ENCODE peak calls at places on chromosomes 6 and 20, in five cellular contexts. G, A, K, P and W are unnamed samples.

GRCh38 chr20:9185511-9185910 is 116.6 kb downstream of the PLCB4 start:
- DNase-seq in G (peak; percentile 27), A (no peak), K (no peak), P (no peak), W (no peak)

GRCh38 chr6:132405143-132405915 is 4.1 kb upstream of the MOXD1 start:
- DNase-seq in G (peak; percentile 54), A (no peak), K (no peak), P (no peak), W (no peak)

GRCh38 chr6:90095145-90095544 is 200.9 kb downstream of the GJA10 start:
- DNase-seq in G (no peak), A (no peak), K (no peak), P (no peak), W (no peak)

GRCh38 chr20:3686867-3687321 is 5.1 kb upstream of the ADAM33 start:
- DNase-seq in G (peak; percentile 91), A (peak; percentile 72), K (peak; percentile 79), P (no peak), W (no peak)

GRCh38 chr6:135537782-135538301 is 40.3 kb upstream of the AHI1 start:
- DNase-seq in G (peak; percentile 84), A (peak; percentile 29), K (peak; percentile 63), P (no peak), W (no peak)

GRCh38 chr6:41713650-41714291 is 21.6 kb downstream of the TFEB start:
- DNase-seq in G (no peak), A (no peak), K (no peak), P (no peak), W (no peak)

GRCh38 chr6:94130458-94130857 is 711.1 kb upstream of the EPHA7 start:
- DNase-seq in G (peak; percentile 13), A (no peak), K (no peak), P (no peak), W (no peak)

GRCh38 chr20:21102252-21102609 is 3.9 kb downstream of the LINC00237 start:
- DNase-seq in G (no peak), A (no peak), K (no peak), P (no peak), W (no peak)

GRCh38 chr20:62938105-62938888 is at the start of gene GID8:
- DNase-seq in G (peak; percentile 62), A (no peak), K (no peak), P (peak; percentile 62), W (no peak)

GRCh38 chr6:74113901-74114300 is 417.9 kb downstream of the CD109 start:
- DNase-seq in G (no peak), A (no peak), K (no peak), P (no peak), W (no peak)

GRCh38 chr6:124613050-124613449 is 349.2 kb upstream of the RNF217 start:
- DNase-seq in G (no peak), A (no peak), K (no peak), P (no peak), W (no peak)

GRCh38 chr6:69578366-69578890 is 218.4 kb downstream of the LMBRD1 start:
- DNase-seq in G (peak; percentile 3), A (no peak), K (no peak), P (no peak), W (no peak)

GRCh38 chr20:14536738-14537137 is 199.3 kb upstream of the FLRT3 start:
- DNase-seq in G (no peak), A (no peak), K (no peak), P (no peak), W (no peak)

GRCh38 chr20:59033616-59034165 is 1.6 kb upstream of the ATP5F1E start:
- DNase-seq in G (no peak), A (no peak), K (no peak), P (no peak), W (no peak)

GRCh38 chr20:37394543-37395410 is 48.8 kb downstream of the SRC start:
- DNase-seq in G (no peak), A (no peak), K (no peak), P (peak; percentile 8), W (peak; percentile 63)

GRCh38 chr20:18628330-18628941 is 40.6 kb downstream of the DTD1 start:
- DNase-seq in G (no peak), A (no peak), K (no peak), P (peak; percentile 39), W (no peak)

GRCh38 chr6:150813993-150814359 is 51.5 kb upstream of the MTHFD1L start:
- DNase-seq in G (peak; percentile 30), A (no peak), K (no peak), P (no peak), W (no peak)

GRCh38 chr6:38133932-38134703 is 314.6 kb downstream of the ZFAND3 start:
- DNase-seq in G (no peak), A (no peak), K (no peak), P (no peak), W (no peak)

GRCh38 chr6:18216411-18216810 is 47.9 kb downstream of the DEK start:
- DNase-seq in G (peak; percentile 87), A (peak; percentile 9), K (peak; percentile 52), P (no peak), W (no peak)

GRCh38 chr6:124466949-124467348 is 495.3 kb upstream of the RNF217 start:
- DNase-seq in G (peak; percentile 39), A (no peak), K (no peak), P (no peak), W (no peak)

GRCh38 chr6:31727717-31728671 is 1.1 kb downstream of the DDAH2 start:
- DNase-seq in G (no peak), A (no peak), K (no peak), P (peak; percentile 41), W (no peak)

GRCh38 chr20:33064572-33065287 is 11.0 kb downstream of the BPIFB3 start:
- DNase-seq in G (no peak), A (no peak), K (no peak), P (peak; percentile 2), W (peak; percentile 79)

GRCh38 chr20:31821427-31821826 is 2.3 kb downstream of the MYLK2 start:
- DNase-seq in G (no peak), A (no peak), K (no peak), P (no peak), W (peak; percentile 70)

GRCh38 chr6:42105714-42106662 is 36.4 kb downstream of the C6orf132 start:
- DNase-seq in G (no peak), A (no peak), K (no peak), P (no peak), W (no peak)

GRCh38 chr6:106674541-106675229 is 45.3 kb downstream of the QRSL1 start:
- DNase-seq in G (no peak), A (no peak), K (no peak), P (no peak), W (no peak)

GRCh38 chr6:40550096-40550731 is 37.0 kb downstream of the LRFN2 start:
- DNase-seq in G (peak; percentile 75), A (no peak), K (peak; percentile 24), P (no peak), W (no peak)

GRCh38 chr20:33332905-33333456 is 50.0 kb downstream of the BPIFB1 start:
- DNase-seq in G (no peak), A (no peak), K (no peak), P (no peak), W (no peak)

DNA sequence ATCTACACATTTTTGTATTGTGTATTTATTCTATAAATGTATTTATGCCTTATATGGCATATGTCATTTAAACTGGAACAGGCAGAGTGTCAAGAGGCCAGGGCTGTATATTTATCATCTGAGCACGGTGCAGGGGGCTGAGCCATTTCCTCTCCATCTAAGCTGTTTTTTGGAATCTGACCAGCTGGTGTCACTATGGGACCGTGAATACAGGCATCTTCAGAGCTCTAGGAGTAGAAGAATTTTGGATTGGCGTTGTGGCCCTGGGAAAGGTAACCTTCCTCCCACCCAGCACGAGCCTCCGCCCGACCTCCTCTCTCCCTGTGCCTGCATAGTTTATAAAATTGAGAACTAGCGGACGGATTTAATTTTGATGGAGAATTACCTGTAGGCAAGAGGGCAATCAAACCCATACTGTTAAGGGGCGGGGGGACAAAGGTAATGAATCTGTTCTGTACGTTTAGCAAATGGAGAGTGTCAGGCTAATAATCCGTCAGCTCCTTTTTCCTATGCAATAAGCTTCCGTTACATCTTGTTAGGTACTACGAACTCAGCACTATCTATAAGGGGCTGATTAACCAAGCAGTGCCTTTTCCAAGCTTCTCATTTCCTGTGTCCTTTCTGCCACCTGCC is 29.0 kb upstream of the EEF1E1 start:
- DNase-seq in G (peak; percentile 84), A (peak; percentile 23), K (no peak), P (no peak), W (no peak)
- TF ChIP-seq CTCF in G (peak; percentile 83), A (peak; percentile 58), K (peak; percentile 64), P (peak; percentile 59), W (peak; percentile 93)

GRCh38 chr6:117840541-117840983 is 66.5 kb upstream of the SLC35F1 start:
- DNase-seq in G (peak; percentile 60), A (no peak), K (no peak), P (no peak), W (no peak)
- TF ChIP-seq CTCF in G (peak; percentile 34), A (peak; percentile 38), K (no peak), P (no peak), W (peak; percentile 81)

GRCh38 chr20:1505871-1506270 is 14.7 kb upstream of the SIRPB2 start:
- DNase-seq in G (no peak), A (no peak), K (no peak), P (no peak), W (no peak)

GRCh38 chr20:1507276-1507675 is 16.1 kb upstream of the SIRPB2 start:
- DNase-seq in G (no peak), A (no peak), K (no peak), P (no peak), W (no peak)

GRCh38 chr20:1505361-1505760 is 14.1 kb upstream of the SIRPB2 start:
- DNase-seq in G (no peak), A (no peak), K (no peak), P (no peak), W (no peak)

GRCh38 chr20:1508576-1508975 is 17.4 kb upstream of the SIRPB2 start:
- DNase-seq in G (no peak), A (no peak), K (no peak), P (no peak), W (no peak)

DNA sequence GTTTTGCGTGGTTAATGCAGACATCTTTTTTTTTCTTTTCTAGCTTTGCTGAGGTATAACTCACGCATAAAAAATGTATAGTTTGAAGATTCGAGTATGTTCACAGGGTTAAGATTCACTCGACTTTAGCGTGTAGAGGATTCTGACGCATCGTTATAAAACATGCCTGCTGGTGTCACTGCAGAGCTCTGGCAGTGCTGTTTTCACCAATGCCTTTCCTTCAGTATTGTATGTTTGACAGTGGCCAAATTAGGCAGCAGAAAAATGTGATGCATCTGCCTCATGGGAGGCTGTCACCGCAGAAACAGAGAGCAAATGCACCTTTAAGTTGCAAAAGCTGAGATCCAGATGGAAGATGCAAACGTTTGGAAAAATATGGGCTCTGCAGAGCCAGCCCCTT is 18.0 kb upstream of the SIRPB2 start:
- DNase-seq in G (peak; percentile 61), A (no peak), K (no peak), P (no peak), W (no peak)
- TF ChIP-seq CTCF in G (peak; percentile 70), A (peak; percentile 43), K (peak; percentile 34), P (no peak), W (peak; percentile 69)

GRCh38 chr20:22333885-22334545 is 250.4 kb downstream of the FOXA2 start:
- DNase-seq in G (peak; percentile 82), A (peak; percentile 10), K (no peak), P (peak; percentile 53), W (no peak)
- TF ChIP-seq CTCF in G (peak; percentile 86), A (peak; percentile 76), K (peak; percentile 71), P (peak; percentile 63), W (peak; percentile 80)